ENCODE peak calls at places on chromosome 14, in seven cellular contexts. N is GM23338; Z is naive thymus-derived CD4-positive, alpha-beta T cell; I is uterus; F is HepG2; Y is endothelial cell of umbilical vein; E is testis. Q is an unnamed sample.
A peak's percentile ranks its signal among the peaks of the same experiment; 100 is the strongest.

GRCh38 chr14:89933002-89933401 is 21.5 kb downstream of the EFCAB11 start:
- DNase-seq in N (no peak), Z (no peak), I (no peak), F (no peak), Y (no peak), E (no peak), Q (no peak)

GRCh38 chr14:74401504-74402241 is 24.3 kb downstream of the SYNDIG1L start:
- DNase-seq in N (peak; percentile 82), Z (peak; percentile 39), I (no peak), F (no peak), Y (no peak), E (peak; percentile 26), Q (peak; percentile 86)

GRCh38 chr14:80491131-80491530 is 279.8 kb upstream of the DIO2 start:
- DNase-seq in N (peak; percentile 47), Z (no peak), I (no peak), F (peak; percentile 20), Y (peak; percentile 5), E (peak; percentile 73), Q (peak; percentile 4)

GRCh38 chr14:92531151-92531873 is 17.7 kb downstream of the RIN3 start:
- DNase-seq in N (no peak), Z (no peak), I (no peak), F (no peak), Y (no peak), E (no peak), Q (no peak)

GRCh38 chr14:105854600-105855245 is 328.3 kb downstream of the TMEM121 start:
- DNase-seq in N (no peak), Z (no peak), I (peak; percentile 8), F (no peak), Y (no peak), E (peak; percentile 4), Q (peak; percentile 30)

GRCh38 chr14:60094306-60094897 is 2.7 kb downstream of the PCNX4 start:
- DNase-seq in N (peak; percentile 72), Z (no peak), I (no peak), F (peak; percentile 90), Y (peak; percentile 16), E (no peak), Q (no peak)

GRCh38 chr14:24986206-24986893 is 63.6 kb downstream of the STXBP6 start:
- DNase-seq in N (no peak), Z (no peak), I (no peak), F (no peak), Y (no peak), E (no peak), Q (no peak)

GRCh38 chr14:94030571-94030970 is 4.4 kb downstream of the OTUB2 start:
- DNase-seq in N (no peak), Z (no peak), I (no peak), F (no peak), Y (no peak), E (no peak), Q (no peak)

GRCh38 chr14:52313493-52313881 is 625 bp upstream of the PTGER2 start:
- DNase-seq in N (peak; percentile 11), Z (peak; percentile 4), I (no peak), F (no peak), Y (peak; percentile 3), E (no peak), Q (no peak)

GRCh38 chr14:52314521-52315354 is 626 bp downstream of the PTGER2 start:
- DNase-seq in N (peak; percentile 56), Z (peak; percentile 26), I (peak; percentile 42), F (no peak), Y (peak; percentile 6), E (peak; percentile 47), Q (peak; percentile 74)

GRCh38 chr14:52312872-52313492 is 1.1 kb upstream of the PTGER2 start:
- DNase-seq in N (no peak), Z (no peak), I (peak; percentile 44), F (no peak), Y (no peak), E (peak; percentile 29), Q (no peak)

GRCh38 chr14:52315355-52315718 is 1.2 kb downstream of the PTGER2 start:
- DNase-seq in N (peak; percentile 6), Z (no peak), I (no peak), F (no peak), Y (no peak), E (no peak), Q (no peak)

GRCh38 chr14:52313903-52314481 is at the start of gene PTGER2:
- DNase-seq in N (peak; percentile 70), Z (peak; percentile 24), I (peak; percentile 90), F (no peak), Y (peak; percentile 60), E (peak; percentile 94), Q (peak; percentile 89)
- H3K4me3 ChIP-seq in N (peak within 1 kb of the TSS; percentile 71), Z (peak within 1 kb of the TSS; percentile 80), I (peak within 1 kb of the TSS; percentile 58), F (no peak within 1 kb of the TSS), Y (peak within 1 kb of the TSS; percentile 30), E (peak within 1 kb of the TSS; percentile 71), Q (peak within 1 kb of the TSS; percentile 55)

GRCh38 chr14:22482085-22482694 is 106.8 kb downstream of the DAD1 start:
- DNase-seq in N (no peak), Z (no peak), I (no peak), F (no peak), Y (no peak), E (no peak), Q (no peak)

GRCh38 chr14:22485178-22485577 is 103.8 kb downstream of the DAD1 start:
- DNase-seq in N (no peak), Z (no peak), I (no peak), F (no peak), Y (no peak), E (no peak), Q (no peak)

GRCh38 chr14:22482782-22483553 is 106.1 kb downstream of the DAD1 start:
- DNase-seq in N (no peak), Z (no peak), I (no peak), F (no peak), Y (no peak), E (no peak), Q (no peak)

GRCh38 chr14:22484638-22485037 is 104.4 kb downstream of the DAD1 start:
- DNase-seq in N (no peak), Z (no peak), I (no peak), F (no peak), Y (no peak), E (no peak), Q (no peak)

DNA sequence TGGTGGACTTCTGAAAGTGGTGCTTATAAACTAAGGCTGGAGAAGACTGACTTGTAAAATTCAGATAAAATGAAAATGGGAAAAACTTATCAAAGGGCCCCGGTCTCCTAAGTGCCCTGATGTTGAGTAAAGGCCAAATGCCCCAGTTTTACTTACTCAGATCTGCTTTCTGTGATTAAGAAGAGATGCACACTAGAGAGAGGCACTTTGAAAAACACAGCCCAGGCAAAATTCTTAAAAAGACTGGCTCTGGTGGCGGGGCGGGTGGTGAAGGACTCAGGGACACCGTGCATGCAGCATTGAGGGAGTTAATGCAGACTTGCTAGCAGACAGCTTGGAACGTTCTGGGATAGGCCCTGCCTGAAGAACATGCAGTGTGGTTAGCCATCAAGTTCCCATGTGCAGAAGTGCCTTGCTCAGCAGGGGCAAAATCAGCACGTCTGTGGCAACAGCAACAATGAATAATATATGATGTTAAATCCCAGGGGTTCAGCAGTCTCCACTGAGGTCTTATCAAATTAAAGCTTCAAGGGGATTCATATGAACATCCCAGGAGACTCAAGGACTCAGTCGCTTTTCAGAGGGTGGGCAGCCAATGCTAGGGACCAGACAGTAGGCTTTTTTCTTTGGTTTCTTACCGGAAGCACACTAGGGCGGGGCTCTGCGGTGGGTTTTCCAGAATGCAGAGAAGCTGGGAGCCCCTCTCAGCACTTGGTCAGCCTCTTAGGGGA is 105.0 kb downstream of the DAD1 start:
- DNase-seq in N (no peak), Z (no peak), I (no peak), F (no peak), Y (no peak), E (no peak), Q (no peak)
- H3K27me3 ChIP-seq in N (no peaks in the 10 kb centered on the region), Z (no peaks in the 10 kb centered on the region), I (no peaks in the 10 kb centered on the region), F (no peaks in the 10 kb centered on the region), Y (peaks cover 57% of the 10 kb centered on the region), E (no peaks in the 10 kb centered on the region), Q (no peaks in the 10 kb centered on the region)

GRCh38 chr14:77848031-77848430 is 48.1 kb downstream of the ADCK1 start:
- DNase-seq in N (no peak), Z (no peak), I (no peak), F (no peak), Y (no peak), E (no peak), Q (no peak)

GRCh38 chr14:77856930-77857329 is 57.0 kb downstream of the ADCK1 start:
- DNase-seq in N (no peak), Z (no peak), I (no peak), F (no peak), Y (no peak), E (no peak), Q (no peak)

GRCh38 chr14:77849711-77850110 is 49.8 kb downstream of the ADCK1 start:
- DNase-seq in N (no peak), Z (no peak), I (no peak), F (no peak), Y (no peak), E (no peak), Q (no peak)

DNA sequence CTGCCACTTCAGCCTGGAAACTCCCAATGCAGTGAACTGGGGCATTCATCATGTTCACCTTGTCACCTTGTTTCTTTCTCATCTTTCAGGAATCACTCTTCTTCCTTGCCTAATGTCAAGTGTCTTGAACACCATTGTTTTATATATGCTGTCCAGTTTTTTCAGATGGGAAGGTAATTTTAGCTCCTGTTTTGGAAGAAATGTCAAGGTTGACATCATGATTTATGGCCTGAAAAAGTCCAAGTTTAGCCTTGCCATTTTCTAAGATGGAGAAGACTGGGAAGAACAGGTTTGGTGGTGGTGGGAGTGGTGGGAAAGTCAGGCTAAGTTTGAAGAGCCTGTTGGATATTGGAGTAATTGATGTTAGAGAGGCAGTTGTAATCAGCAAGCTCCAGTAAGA is 54.0 kb downstream of the ADCK1 start:
- DNase-seq in N (no peak), Z (no peak), I (no peak), F (no peak), Y (no peak), E (no peak), Q (no peak)
- H3K36me3 ChIP-seq in N (no peaks in the 10 kb centered on the region), Z (no peaks in the 10 kb centered on the region), I (no peaks in the 10 kb centered on the region), F (no peaks in the 10 kb centered on the region), Y (no peaks in the 10 kb centered on the region), E (no peaks in the 10 kb centered on the region), Q (no peaks in the 10 kb centered on the region)

GRCh38 chr14:28765907-28766504 is 581 bp upstream of the FOXG1 start:
- DNase-seq in N (no peak), Z (no peak), I (no peak), F (no peak), Y (no peak), E (no peak), Q (peak; percentile 76)

GRCh38 chr14:28767851-28768548 is 1.4 kb downstream of the FOXG1 start:
- DNase-seq in N (peak; percentile 94), Z (no peak), I (no peak), F (no peak), Y (no peak), E (peak; percentile 41), Q (peak; percentile 90)

GRCh38 chr14:28767239-28767850 is 758 bp downstream of the FOXG1 start:
- DNase-seq in N (no peak), Z (no peak), I (no peak), F (no peak), Y (no peak), E (no peak), Q (peak; percentile 68)

GRCh38 chr14:28765169-28765906 is 1.2 kb upstream of the FOXG1 start:
- DNase-seq in N (no peak), Z (no peak), I (no peak), F (no peak), Y (no peak), E (no peak), Q (no peak)

DNA sequence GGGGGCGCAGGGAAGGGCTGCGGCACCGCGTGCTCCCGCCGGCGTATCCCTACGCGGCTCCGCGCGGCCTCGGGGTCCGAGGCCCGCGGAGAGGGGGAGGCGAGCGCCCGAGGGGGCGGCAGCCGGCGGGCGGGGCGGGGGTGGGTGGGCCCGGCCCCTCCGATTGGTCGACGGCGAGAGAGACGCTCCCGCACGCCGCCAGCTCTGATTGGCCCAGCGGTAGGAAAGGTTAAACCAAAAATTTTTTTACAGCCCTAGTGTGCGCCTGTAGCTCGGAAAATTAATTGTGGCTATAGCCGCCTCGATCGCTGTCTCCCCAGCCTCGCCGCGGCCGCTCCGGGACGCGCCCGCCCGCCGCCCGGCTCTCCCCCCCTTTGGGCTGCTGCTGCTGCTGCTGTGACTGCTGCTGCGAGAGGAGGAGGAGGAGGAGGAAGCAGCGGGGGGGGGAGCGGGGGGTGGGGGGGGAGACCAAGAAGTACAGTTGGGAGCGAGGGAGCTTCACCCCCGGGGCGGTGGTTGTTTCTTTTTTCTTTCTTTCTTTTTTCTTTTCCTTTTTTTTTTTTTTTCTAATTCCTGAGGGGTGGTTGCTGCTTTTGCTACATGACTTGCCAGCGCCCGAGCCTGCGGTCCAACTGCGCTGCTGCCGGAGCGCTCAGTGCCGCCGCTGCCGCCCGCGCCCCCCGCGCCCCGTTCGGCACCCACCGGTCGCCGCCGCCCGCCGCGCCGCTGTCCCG is at the start of gene FOXG1:
- DNase-seq in N (peak; percentile 88), Z (no peak), I (no peak), F (no peak), Y (no peak), E (peak; percentile 61), Q (peak; percentile 98)
- H3K4me3 ChIP-seq in N (peak within 1 kb of the TSS; percentile 82), Z (no peak within 1 kb of the TSS), I (no peak within 1 kb of the TSS), F (no peak within 1 kb of the TSS), Y (peak within 1 kb of the TSS; percentile 24), E (peak within 1 kb of the TSS; percentile 58), Q (peak within 1 kb of the TSS; percentile 36)